ENCODE peak calls at places on chromosomes 16 and 17, in eight cellular contexts. One of them, this sample, is unnamed.

GRCh38 chr17:60971515-60972369 is 294.1 kb downstream of the BCAS3 start:
- DNase-seq in cardiac fibroblast: peak; percentile 66
- DNase-seq in left ventricle myocardium inferior: no peak
- DNase-seq in tibial artery: no peak
- DNase-seq in fibroblast of villous mesenchyme: peak; percentile 80
- DNase-seq in fibroblast of pulmonary artery: peak; percentile 71
- DNase-seq in colonic mucosa: peak; percentile 20
- DNase-seq in fibroblast of lung: peak; percentile 83
- DNase-seq in this sample: no peak

GRCh38 chr17:35738519-35739133 is 7.2 kb downstream of the RASL10B start:
- DNase-seq in fibroblast of lung: no peak
- DNase-seq in colonic mucosa: no peak
- DNase-seq in fibroblast of villous mesenchyme: no peak
- DNase-seq in cardiac fibroblast: no peak
- DNase-seq in tibial artery: peak; percentile 19
- DNase-seq in fibroblast of pulmonary artery: no peak
- DNase-seq in left ventricle myocardium inferior: no peak
- DNase-seq in this sample: no peak

GRCh38 chr17:77774182-77774581 is 184.3 kb upstream of the TNRC6C start:
- DNase-seq in fibroblast of villous mesenchyme: no peak
- DNase-seq in cardiac fibroblast: no peak
- DNase-seq in fibroblast of pulmonary artery: no peak
- DNase-seq in fibroblast of lung: no peak
- DNase-seq in tibial artery: no peak
- DNase-seq in colonic mucosa: no peak
- DNase-seq in left ventricle myocardium inferior: no peak
- DNase-seq in this sample: no peak

GRCh38 chr16:2985893-2986355 is 5.7 kb upstream of the PKMYT1 start:
- DNase-seq in left ventricle myocardium inferior: peak; percentile 70
- DNase-seq in colonic mucosa: no peak
- DNase-seq in fibroblast of pulmonary artery: no peak
- DNase-seq in fibroblast of lung: no peak
- DNase-seq in tibial artery: peak; percentile 80
- DNase-seq in cardiac fibroblast: no peak
- DNase-seq in fibroblast of villous mesenchyme: no peak
- DNase-seq in this sample: no peak

GRCh38 chr16:52318259-52319008 is 228.5 kb downstream of the TOX3 start:
- DNase-seq in fibroblast of pulmonary artery: no peak
- DNase-seq in left ventricle myocardium inferior: no peak
- DNase-seq in tibial artery: no peak
- DNase-seq in colonic mucosa: no peak
- DNase-seq in fibroblast of villous mesenchyme: no peak
- DNase-seq in cardiac fibroblast: no peak
- DNase-seq in fibroblast of lung: no peak
- DNase-seq in this sample: no peak

GRCh38 chr17:49969134-49969759 is at the start of gene DLX4:
- DNase-seq in fibroblast of villous mesenchyme: no peak
- DNase-seq in fibroblast of pulmonary artery: no peak
- DNase-seq in cardiac fibroblast: no peak
- DNase-seq in left ventricle myocardium inferior: no peak
- DNase-seq in fibroblast of lung: no peak
- DNase-seq in tibial artery: no peak
- DNase-seq in colonic mucosa: no peak
- DNase-seq in this sample: no peak

GRCh38 chr17:48603959-48604769 is 622 bp downstream of the HOXB6 start:
- DNase-seq in cardiac fibroblast: no peak
- DNase-seq in fibroblast of villous mesenchyme: no peak
- DNase-seq in fibroblast of lung: no peak
- DNase-seq in tibial artery: no peak
- DNase-seq in fibroblast of pulmonary artery: no peak
- DNase-seq in left ventricle myocardium inferior: no peak
- DNase-seq in colonic mucosa: peak; percentile 82
- DNase-seq in this sample: no peak

GRCh38 chr17:61647044-61647443 is 56.0 kb upstream of the NACA2 start:
- DNase-seq in tibial artery: no peak
- DNase-seq in fibroblast of lung: peak; percentile 68
- DNase-seq in left ventricle myocardium inferior: no peak
- DNase-seq in colonic mucosa: no peak
- DNase-seq in fibroblast of pulmonary artery: peak; percentile 23
- DNase-seq in cardiac fibroblast: peak; percentile 8
- DNase-seq in fibroblast of villous mesenchyme: peak; percentile 11
- DNase-seq in this sample: no peak

GRCh38 chr17:37848690-37849616 is 75.3 kb upstream of the TBC1D3K start:
- DNase-seq in left ventricle myocardium inferior: no peak
- DNase-seq in colonic mucosa: no peak
- DNase-seq in fibroblast of lung: peak; percentile 74
- DNase-seq in cardiac fibroblast: peak; percentile 39
- DNase-seq in fibroblast of villous mesenchyme: peak; percentile 80
- DNase-seq in tibial artery: no peak
- DNase-seq in fibroblast of pulmonary artery: peak; percentile 53
- DNase-seq in this sample: peak; percentile 40

GRCh38 chr17:21277332-21277731 is 7.2 kb upstream of the MAP2K3 start:
- DNase-seq in fibroblast of pulmonary artery: no peak
- DNase-seq in fibroblast of villous mesenchyme: no peak
- DNase-seq in tibial artery: no peak
- DNase-seq in left ventricle myocardium inferior: no peak
- DNase-seq in colonic mucosa: no peak
- DNase-seq in cardiac fibroblast: no peak
- DNase-seq in fibroblast of lung: no peak
- DNase-seq in this sample: no peak

GRCh38 chr17:72372185-72372584 is 251.4 kb downstream of the SOX9 start:
- DNase-seq in fibroblast of villous mesenchyme: no peak
- DNase-seq in cardiac fibroblast: peak; percentile 14
- DNase-seq in colonic mucosa: no peak
- DNase-seq in tibial artery: no peak
- DNase-seq in fibroblast of lung: no peak
- DNase-seq in fibroblast of pulmonary artery: no peak
- DNase-seq in left ventricle myocardium inferior: no peak
- DNase-seq in this sample: no peak

GRCh38 chr16:50234771-50235556 is 31.4 kb upstream of the ADCY7 start:
- DNase-seq in fibroblast of lung: no peak
- DNase-seq in cardiac fibroblast: peak; percentile 15
- DNase-seq in fibroblast of pulmonary artery: peak; percentile 16
- DNase-seq in tibial artery: no peak
- DNase-seq in left ventricle myocardium inferior: no peak
- DNase-seq in colonic mucosa: no peak
- DNase-seq in fibroblast of villous mesenchyme: no peak
- DNase-seq in this sample: no peak

GRCh38 chr17:31508310-31509094 is 117.0 kb downstream of the RAB11FIP4 start:
- DNase-seq in cardiac fibroblast: no peak
- DNase-seq in fibroblast of pulmonary artery: no peak
- DNase-seq in colonic mucosa: peak; percentile 27
- DNase-seq in tibial artery: no peak
- DNase-seq in left ventricle myocardium inferior: no peak
- DNase-seq in fibroblast of lung: no peak
- DNase-seq in fibroblast of villous mesenchyme: no peak
- DNase-seq in this sample: no peak

GRCh38 chr16:15811778-15812750 is 44.8 kb downstream of the MYH11 start:
- DNase-seq in colonic mucosa: no peak
- DNase-seq in cardiac fibroblast: peak; percentile 89
- DNase-seq in tibial artery: peak; percentile 86
- DNase-seq in fibroblast of pulmonary artery: peak; percentile 89
- DNase-seq in left ventricle myocardium inferior: no peak
- DNase-seq in fibroblast of lung: peak; percentile 84
- DNase-seq in fibroblast of villous mesenchyme: peak; percentile 97
- DNase-seq in this sample: no peak

GRCh38 chr16:55735120-55735781 is 79.5 kb downstream of the SLC6A2 start:
- DNase-seq in tibial artery: no peak
- DNase-seq in fibroblast of lung: no peak
- DNase-seq in fibroblast of villous mesenchyme: no peak
- DNase-seq in left ventricle myocardium inferior: no peak
- DNase-seq in fibroblast of pulmonary artery: no peak
- DNase-seq in colonic mucosa: no peak
- DNase-seq in cardiac fibroblast: no peak
- DNase-seq in this sample: peak; percentile 38

GRCh38 chr17:78661092-78661770 is 84.0 kb upstream of the DNAH17 start:
- DNase-seq in left ventricle myocardium inferior: no peak
- DNase-seq in fibroblast of pulmonary artery: no peak
- DNase-seq in colonic mucosa: no peak
- DNase-seq in tibial artery: no peak
- DNase-seq in fibroblast of villous mesenchyme: no peak
- DNase-seq in cardiac fibroblast: no peak
- DNase-seq in fibroblast of lung: no peak
- DNase-seq in this sample: no peak

GRCh38 chr17:80796430-80796861 is 195.2 kb upstream of the CHMP6 start:
- DNase-seq in colonic mucosa: no peak
- DNase-seq in fibroblast of villous mesenchyme: no peak
- DNase-seq in cardiac fibroblast: no peak
- DNase-seq in fibroblast of pulmonary artery: no peak
- DNase-seq in fibroblast of lung: peak; percentile 85
- DNase-seq in tibial artery: peak; percentile 5
- DNase-seq in left ventricle myocardium inferior: no peak
- DNase-seq in this sample: no peak

GRCh38 chr16:9092963-9093477 is 1.6 kb downstream of the HAPSTR1 start:
- DNase-seq in fibroblast of pulmonary artery: no peak
- DNase-seq in colonic mucosa: peak; percentile 38
- DNase-seq in tibial artery: peak; percentile 67
- DNase-seq in fibroblast of lung: no peak
- DNase-seq in left ventricle myocardium inferior: no peak
- DNase-seq in cardiac fibroblast: no peak
- DNase-seq in fibroblast of villous mesenchyme: peak; percentile 18
- DNase-seq in this sample: no peak

GRCh38 chr17:61366715-61367413 is 32.8 kb upstream of the TBX2 start:
- DNase-seq in fibroblast of pulmonary artery: no peak
- DNase-seq in cardiac fibroblast: no peak
- DNase-seq in tibial artery: no peak
- DNase-seq in colonic mucosa: no peak
- DNase-seq in fibroblast of villous mesenchyme: peak; percentile 89
- DNase-seq in left ventricle myocardium inferior: peak; percentile 72
- DNase-seq in fibroblast of lung: no peak
- DNase-seq in this sample: no peak

GRCh38 chr16:29862383-29862883 is 593 bp downstream of the CDIPT start:
- DNase-seq in colonic mucosa: peak; percentile 39
- DNase-seq in left ventricle myocardium inferior: peak; percentile 24
- DNase-seq in fibroblast of pulmonary artery: peak; percentile 17
- DNase-seq in cardiac fibroblast: no peak
- DNase-seq in tibial artery: no peak
- DNase-seq in fibroblast of villous mesenchyme: peak; percentile 21
- DNase-seq in fibroblast of lung: no peak
- DNase-seq in this sample: no peak

GRCh38 chr17:16477255-16477654 is 14.7 kb downstream of the LRRC75A start:
- DNase-seq in cardiac fibroblast: peak; percentile 89
- DNase-seq in fibroblast of lung: peak; percentile 89
- DNase-seq in tibial artery: no peak
- DNase-seq in left ventricle myocardium inferior: peak; percentile 37
- DNase-seq in fibroblast of villous mesenchyme: peak; percentile 90
- DNase-seq in fibroblast of pulmonary artery: peak; percentile 83
- DNase-seq in colonic mucosa: no peak
- DNase-seq in this sample: no peak

GRCh38 chr16:70253291-70254094 is 1.8 kb upstream of the EXOSC6 start:
- DNase-seq in fibroblast of pulmonary artery: peak; percentile 59
- DNase-seq in fibroblast of villous mesenchyme: peak; percentile 33
- DNase-seq in fibroblast of lung: peak; percentile 47
- DNase-seq in cardiac fibroblast: peak; percentile 57
- DNase-seq in tibial artery: no peak
- DNase-seq in left ventricle myocardium inferior: no peak
- DNase-seq in colonic mucosa: peak; percentile 46
- DNase-seq in this sample: peak; percentile 85

GRCh38 chr16:89216315-89217137 is 977 bp upstream of the ZNF778 start:
- DNase-seq in fibroblast of pulmonary artery: peak; percentile 79
- DNase-seq in left ventricle myocardium inferior: peak; percentile 80
- DNase-seq in fibroblast of villous mesenchyme: peak; percentile 86
- DNase-seq in cardiac fibroblast: peak; percentile 79
- DNase-seq in fibroblast of lung: peak; percentile 81
- DNase-seq in colonic mucosa: peak; percentile 91
- DNase-seq in tibial artery: peak; percentile 87
- DNase-seq in this sample: no peak

GRCh38 chr16:64700628-64701027 is 421.2 kb downstream of the CDH11 start:
- DNase-seq in fibroblast of villous mesenchyme: no peak
- DNase-seq in fibroblast of lung: no peak
- DNase-seq in left ventricle myocardium inferior: no peak
- DNase-seq in tibial artery: no peak
- DNase-seq in colonic mucosa: no peak
- DNase-seq in cardiac fibroblast: no peak
- DNase-seq in fibroblast of pulmonary artery: no peak
- DNase-seq in this sample: no peak
- TF ChIP-seq CTCF in fibroblast of villous mesenchyme: no peak
- TF ChIP-seq CTCF in fibroblast of lung: no peak
- TF ChIP-seq CTCF in left ventricle myocardium inferior: no peak
- TF ChIP-seq CTCF in tibial artery: no peak
- TF ChIP-seq CTCF in colonic mucosa: no peak
- TF ChIP-seq CTCF in cardiac fibroblast: no peak
- TF ChIP-seq CTCF in fibroblast of pulmonary artery: no peak
- TF ChIP-seq CTCF in this sample: no peak

GRCh38 chr16:85052536-85052935 is 24.9 kb downstream of the KIAA0513 start:
- DNase-seq in left ventricle myocardium inferior: no peak
- DNase-seq in colonic mucosa: no peak
- DNase-seq in fibroblast of lung: peak; percentile 15
- DNase-seq in cardiac fibroblast: no peak
- DNase-seq in tibial artery: no peak
- DNase-seq in fibroblast of pulmonary artery: no peak
- DNase-seq in fibroblast of villous mesenchyme: no peak
- DNase-seq in this sample: no peak
- TF ChIP-seq CTCF in left ventricle myocardium inferior: no peak
- TF ChIP-seq CTCF in colonic mucosa: no peak
- TF ChIP-seq CTCF in fibroblast of lung: no peak
- TF ChIP-seq CTCF in cardiac fibroblast: no peak
- TF ChIP-seq CTCF in tibial artery: no peak
- TF ChIP-seq CTCF in fibroblast of pulmonary artery: no peak
- TF ChIP-seq CTCF in fibroblast of villous mesenchyme: no peak
- TF ChIP-seq CTCF in this sample: no peak

GRCh38 chr16:5025171-5025632 is 8.5 kb downstream of the NAGPA start:
- DNase-seq in fibroblast of villous mesenchyme: no peak
- DNase-seq in fibroblast of pulmonary artery: peak; percentile 23
- DNase-seq in fibroblast of lung: no peak
- DNase-seq in colonic mucosa: peak; percentile 42
- DNase-seq in tibial artery: no peak
- DNase-seq in left ventricle myocardium inferior: peak; percentile 50
- DNase-seq in cardiac fibroblast: no peak
- DNase-seq in this sample: no peak
- TF ChIP-seq CTCF in fibroblast of villous mesenchyme: peak; percentile 37
- TF ChIP-seq CTCF in fibroblast of pulmonary artery: peak; percentile 33
- TF ChIP-seq CTCF in fibroblast of lung: no peak
- TF ChIP-seq CTCF in colonic mucosa: no peak
- TF ChIP-seq CTCF in tibial artery: no peak
- TF ChIP-seq CTCF in left ventricle myocardium inferior: peak; percentile 52
- TF ChIP-seq CTCF in cardiac fibroblast: no peak
- TF ChIP-seq CTCF in this sample: peak; percentile 45

GRCh38 chr16:56866955-56867830 is 2.2 kb downstream of the SLC12A3 start:
- DNase-seq in fibroblast of villous mesenchyme: peak; percentile 75
- DNase-seq in left ventricle myocardium inferior: no peak
- DNase-seq in colonic mucosa: peak; percentile 54
- DNase-seq in fibroblast of pulmonary artery: peak; percentile 82
- DNase-seq in fibroblast of lung: peak; percentile 78
- DNase-seq in cardiac fibroblast: peak; percentile 85
- DNase-seq in tibial artery: no peak
- DNase-seq in this sample: no peak
- TF ChIP-seq CTCF in fibroblast of villous mesenchyme: peak; percentile 74
- TF ChIP-seq CTCF in left ventricle myocardium inferior: peak; percentile 87
- TF ChIP-seq CTCF in colonic mucosa: peak; percentile 79
- TF ChIP-seq CTCF in fibroblast of pulmonary artery: peak; percentile 72
- TF ChIP-seq CTCF in fibroblast of lung: peak; percentile 65
- TF ChIP-seq CTCF in cardiac fibroblast: peak; percentile 67
- TF ChIP-seq CTCF in tibial artery: peak; percentile 89
- TF ChIP-seq CTCF in this sample: peak; percentile 79